ENCODE peak calls at places on chromosomes 7 and 10, in four cellular contexts. T, B, V and F are unnamed samples.

GRCh38 chr10:23965123-23965522 is 243.8 kb upstream of the KIAA1217 start:
- DNase-seq in B (no peak), V (no peak), T (no peak), F (no peak)

GRCh38 chr10:131994435-131994834 is 12.7 kb upstream of the BNIP3 start:
- DNase-seq in V (no peak), T (no peak), B (no peak), F (no peak)

GRCh38 chr10:48258083-48258482 is 16.4 kb downstream of the FRMPD2 start:
- DNase-seq in V (no peak), B (no peak), T (no peak), F (no peak)

GRCh38 chr7:7529328-7529727 is 6.3 kb downstream of the COL28A1 start:
- DNase-seq in V (no peak), T (no peak), B (no peak), F (no peak)

GRCh38 chr10:3265081-3265480 is 92.5 kb upstream of the PITRM1 start:
- DNase-seq in V (peak; percentile 16), T (no peak), B (no peak), F (no peak)

GRCh38 chr10:7756360-7756992 is 31.3 kb downstream of the KIN start:
- DNase-seq in V (peak; percentile 8), B (peak; percentile 20), T (no peak), F (no peak)

GRCh38 chr7:134836447-134836846 is 57.0 kb downstream of the CALD1 start:
- DNase-seq in T (peak; percentile 67), B (no peak), V (peak; percentile 75), F (no peak)

GRCh38 chr10:70742537-70743429 is 42.4 kb downstream of the TBATA start:
- DNase-seq in B (peak; percentile 36), T (no peak), V (peak; percentile 72), F (no peak)

GRCh38 chr7:1754345-1754908 is 84.3 kb downstream of the ELFN1 start:
- DNase-seq in V (no peak), B (no peak), T (no peak), F (no peak)

GRCh38 chr7:157784114-157784835 is 447.5 kb downstream of the DNAJB6 start:
- DNase-seq in B (no peak), T (no peak), V (no peak), F (no peak)

GRCh38 chr10:100364735-100365391 is 17.8 kb downstream of the SCD start:
- DNase-seq in V (peak; percentile 60), B (peak; percentile 90), T (peak; percentile 89), F (peak; percentile 96)

GRCh38 chr7:26183545-26184282 is 16.8 kb downstream of the HNRNPA2B1 start:
- DNase-seq in B (no peak), V (no peak), T (no peak), F (no peak)

GRCh38 chr10:43452356-43452914 is 15.5 kb downstream of the ZNF487 start:
- DNase-seq in V (no peak), B (no peak), T (no peak), F (no peak)

GRCh38 chr7:126210707-126211106 is 1042.0 kb downstream of the GRM8 start:
- DNase-seq in T (no peak), V (no peak), B (no peak), F (no peak)

GRCh38 chr7:7681191-7681935 is 37.0 kb downstream of the RPA3 start:
- DNase-seq in T (peak; percentile 57), V (peak; percentile 61), B (peak; percentile 36), F (peak; percentile 14)

GRCh38 chr7:572013-572667 is 52.5 kb upstream of the PDGFA start:
- DNase-seq in T (no peak), V (no peak), B (no peak), F (no peak)

GRCh38 chr10:35789996-35790395 is 147.9 kb upstream of the FZD8 start:
- DNase-seq in B (no peak), T (no peak), V (peak; percentile 74), F (no peak)

GRCh38 chr7:21944616-21945373 is 904 bp downstream of the CDCA7L start:
- DNase-seq in T (no peak), B (peak; percentile 76), V (peak; percentile 5), F (no peak)

GRCh38 chr10:124149681-124150080 is 56.3 kb upstream of the CHST15 start:
- DNase-seq in V (no peak), T (no peak), B (peak; percentile 35), F (no peak)

GRCh38 chr10:59342723-59343122 is 19.6 kb downstream of the FAM13C start:
- DNase-seq in T (no peak), B (no peak), V (no peak), F (no peak)

GRCh38 chr10:50566150-50566549 is 57.6 kb downstream of the SGMS1 start:
- DNase-seq in V (no peak), B (no peak), T (no peak), F (no peak)

GRCh38 chr7:31922883-31923282 is 147.3 kb downstream of the PDE1C start:
- DNase-seq in T (no peak), V (no peak), B (no peak), F (no peak)

GRCh38 chr7:31924228-31924627 is 146.0 kb downstream of the PDE1C start:
- DNase-seq in T (no peak), V (no peak), B (no peak), F (no peak)

GRCh38 chr7:31926991-31927584 is 143.1 kb downstream of the PDE1C start:
- DNase-seq in V (no peak), T (no peak), B (no peak), F (no peak)
- TF ChIP-seq POLR2A in V (no peak), T (no peak), B (no peak), F (no peak)

DNA sequence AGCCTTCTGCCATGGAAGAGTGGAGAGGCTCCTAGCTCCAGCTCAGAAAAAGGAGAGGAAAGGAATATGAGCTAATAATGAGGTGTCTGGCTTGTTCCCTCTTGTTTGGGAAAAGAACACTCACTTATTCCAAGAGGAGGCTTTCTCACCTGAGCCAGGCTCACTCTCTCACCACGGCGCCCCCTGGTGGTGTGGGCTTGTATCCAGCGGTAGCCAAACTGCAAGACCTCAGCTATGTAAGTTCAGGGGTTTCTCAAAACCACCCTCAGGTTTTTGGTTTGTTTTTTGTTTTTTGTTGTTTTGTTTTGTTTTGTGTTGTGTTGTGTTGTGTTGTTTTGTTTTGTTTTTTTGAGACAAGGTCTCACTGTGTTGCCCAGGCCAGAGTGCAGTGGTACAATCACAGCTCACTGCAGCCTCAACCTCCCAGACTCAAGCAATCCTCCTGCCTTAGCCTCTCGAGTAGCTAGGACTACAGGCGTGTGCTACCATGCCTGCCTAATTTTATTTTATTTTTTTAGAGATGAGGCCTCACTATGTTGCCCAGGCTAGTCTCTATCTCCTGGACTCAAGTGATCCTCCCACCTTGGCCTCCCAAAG is 124.0 kb downstream of the TMEM130 start:
- DNase-seq in V (peak; percentile 17), T (no peak), B (peak; percentile 79), F (no peak)
- TF ChIP-seq CTCF in V (peak; percentile 49), T (peak; percentile 17), B (peak; percentile 74), F (peak; percentile 57)

GRCh38 chr10:31319602-31320178 is 674 bp downstream of the ZEB1 start:
- DNase-seq in B (no peak), T (no peak), V (no peak), F (no peak)

GRCh38 chr10:31318382-31318853 is 598 bp upstream of the ZEB1 start:
- DNase-seq in T (peak; percentile 73), B (no peak), V (peak; percentile 80), F (peak; percentile 72)

GRCh38 chr10:31317652-31318381 is 1.2 kb upstream of the ZEB1 start:
- DNase-seq in T (no peak), V (no peak), B (peak; percentile 78), F (no peak)

GRCh38 chr10:31320179-31320597 is 1.2 kb downstream of the ZEB1 start:
- DNase-seq in T (peak; percentile 55), B (peak; percentile 42), V (no peak), F (peak; percentile 32)

DNA sequence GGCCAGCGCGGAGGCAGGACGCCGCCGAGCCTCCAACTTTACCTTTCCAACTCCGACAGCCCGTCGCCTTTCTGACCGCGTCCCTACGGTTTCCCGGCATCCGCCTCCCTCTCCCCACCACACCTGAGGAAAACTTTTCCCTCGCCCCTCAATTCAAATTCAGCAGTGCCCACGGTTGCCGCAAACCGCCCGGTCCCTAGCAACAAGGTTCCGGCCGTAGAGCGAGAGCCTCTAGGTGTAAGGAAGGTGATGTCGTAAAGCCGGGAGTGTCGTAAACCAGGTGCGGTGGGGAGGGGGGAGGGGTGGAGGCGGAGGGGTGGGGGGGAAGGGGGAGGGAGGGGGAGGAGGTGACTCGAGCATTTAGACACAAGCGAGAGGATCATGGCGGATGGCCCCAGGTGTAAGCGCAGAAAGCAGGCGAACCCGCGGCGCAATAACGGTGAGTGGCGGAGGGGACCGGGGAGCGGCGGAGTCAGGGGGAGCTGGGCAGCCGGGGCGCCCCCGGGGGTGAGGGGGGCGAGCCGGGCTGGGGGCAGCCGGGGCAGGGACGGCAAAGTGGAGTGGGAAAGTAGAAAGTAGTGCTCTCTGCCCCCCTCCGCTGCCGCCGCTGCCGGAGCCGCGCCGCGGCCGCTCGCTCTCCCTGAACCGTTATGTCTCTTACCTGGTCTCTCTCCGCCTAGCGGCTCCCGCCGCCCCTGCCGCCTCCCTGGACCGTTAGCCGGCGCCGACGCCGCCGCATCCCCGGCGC is at the start of gene ZEB1:
- DNase-seq in B (peak; percentile 90), V (peak; percentile 93), T (peak; percentile 95), F (peak; percentile 89)
- TF ChIP-seq POLR2A in B (peak; percentile 30), V (peak; percentile 65), T (peak; percentile 48), F (peak; percentile 61)

GRCh38 chr7:40833541-40834234 is 698.9 kb downstream of the SUGCT start:
- DNase-seq in B (no peak), V (peak; percentile 55), T (no peak), F (no peak)
- TF ChIP-seq CTCF in B (no peak), V (peak; percentile 50), T (no peak), F (no peak)